ENCODE peak calls at places on chromosomes 4 and X, in five cellular contexts. One of them, this sample, is unnamed.

GRCh38 chr4:6258026-6258360 is 11.7 kb upstream of the WFS1 start:
- DNase-seq in MCF 10A: no peak
- DNase-seq in CD8-positive, alpha-beta memory T cell: no peak
- DNase-seq in activated naive CD4-positive, alpha-beta T cell treated with anti-CD3 and anti-CD28 coated beads for 36 hours: no peak
- DNase-seq in GM23338: no peak
- DNase-seq in this sample: no peak

GRCh38 chrX:110407910-110408545 is 49.4 kb downstream of the RTL9 start:
- DNase-seq in MCF 10A: peak
- DNase-seq in CD8-positive, alpha-beta memory T cell: peak
- DNase-seq in activated naive CD4-positive, alpha-beta T cell treated with anti-CD3 and anti-CD28 coated beads for 36 hours: peak
- DNase-seq in GM23338: peak
- DNase-seq in this sample: no peak

GRCh38 chrX:9681422-9681821 is 84.2 kb downstream of the GPR143 start:
- DNase-seq in MCF 10A: peak
- DNase-seq in CD8-positive, alpha-beta memory T cell: no peak
- DNase-seq in activated naive CD4-positive, alpha-beta T cell treated with anti-CD3 and anti-CD28 coated beads for 36 hours: no peak
- DNase-seq in GM23338: no peak
- DNase-seq in this sample: no peak

GRCh38 chr4:122701965-122702364 is 30.5 kb upstream of the BBS12 start:
- DNase-seq in MCF 10A: no peak
- DNase-seq in CD8-positive, alpha-beta memory T cell: no peak
- DNase-seq in activated naive CD4-positive, alpha-beta T cell treated with anti-CD3 and anti-CD28 coated beads for 36 hours: no peak
- DNase-seq in GM23338: no peak
- DNase-seq in this sample: no peak

GRCh38 chr4:24657768-24658617 is 73.6 kb upstream of the DHX15 start:
- DNase-seq in MCF 10A: peak
- DNase-seq in CD8-positive, alpha-beta memory T cell: no peak
- DNase-seq in activated naive CD4-positive, alpha-beta T cell treated with anti-CD3 and anti-CD28 coated beads for 36 hours: peak
- DNase-seq in GM23338: peak
- DNase-seq in this sample: no peak

GRCh38 chr4:87092389-87093141 is 127.9 kb downstream of the KLHL8 start:
- DNase-seq in MCF 10A: peak
- DNase-seq in CD8-positive, alpha-beta memory T cell: no peak
- DNase-seq in activated naive CD4-positive, alpha-beta T cell treated with anti-CD3 and anti-CD28 coated beads for 36 hours: no peak
- DNase-seq in GM23338: no peak
- DNase-seq in this sample: no peak

GRCh38 chrX:119784747-119785446 is 6.5 kb downstream of the RPL39 start:
- DNase-seq in MCF 10A: peak
- DNase-seq in CD8-positive, alpha-beta memory T cell: peak
- DNase-seq in activated naive CD4-positive, alpha-beta T cell treated with anti-CD3 and anti-CD28 coated beads for 36 hours: peak
- DNase-seq in GM23338: peak
- DNase-seq in this sample: peak

GRCh38 chrX:81259714-81260395 is 58.0 kb downstream of the SH3BGRL start:
- DNase-seq in MCF 10A: peak
- DNase-seq in CD8-positive, alpha-beta memory T cell: no peak
- DNase-seq in activated naive CD4-positive, alpha-beta T cell treated with anti-CD3 and anti-CD28 coated beads for 36 hours: no peak
- DNase-seq in GM23338: no peak
- DNase-seq in this sample: no peak

GRCh38 chr4:155964016-155964891 is 10.6 kb upstream of the CTSO start:
- DNase-seq in MCF 10A: no peak
- DNase-seq in CD8-positive, alpha-beta memory T cell: no peak
- DNase-seq in activated naive CD4-positive, alpha-beta T cell treated with anti-CD3 and anti-CD28 coated beads for 36 hours: no peak
- DNase-seq in GM23338: no peak
- DNase-seq in this sample: no peak

GRCh38 chr4:54149323-54149722 is 49.4 kb downstream of the GSX2 start:
- DNase-seq in MCF 10A: no peak
- DNase-seq in CD8-positive, alpha-beta memory T cell: no peak
- DNase-seq in activated naive CD4-positive, alpha-beta T cell treated with anti-CD3 and anti-CD28 coated beads for 36 hours: no peak
- DNase-seq in GM23338: no peak
- DNase-seq in this sample: no peak

GRCh38 chr4:143352052-143352451 is 15.4 kb downstream of the GAB1 start:
- DNase-seq in MCF 10A: peak
- DNase-seq in CD8-positive, alpha-beta memory T cell: no peak
- DNase-seq in activated naive CD4-positive, alpha-beta T cell treated with anti-CD3 and anti-CD28 coated beads for 36 hours: no peak
- DNase-seq in GM23338: no peak
- DNase-seq in this sample: no peak

GRCh38 chr4:153206534-153206933 is 2.3 kb downstream of the TRIM2 start:
- DNase-seq in MCF 10A: no peak
- DNase-seq in CD8-positive, alpha-beta memory T cell: no peak
- DNase-seq in activated naive CD4-positive, alpha-beta T cell treated with anti-CD3 and anti-CD28 coated beads for 36 hours: no peak
- DNase-seq in GM23338: peak
- DNase-seq in this sample: no peak

GRCh38 chr4:23986270-23986669 is 96.4 kb upstream of the PPARGC1A start:
- DNase-seq in MCF 10A: no peak
- DNase-seq in CD8-positive, alpha-beta memory T cell: no peak
- DNase-seq in activated naive CD4-positive, alpha-beta T cell treated with anti-CD3 and anti-CD28 coated beads for 36 hours: no peak
- DNase-seq in GM23338: no peak
- DNase-seq in this sample: no peak

GRCh38 chr4:15506464-15506863 is 36.8 kb downstream of the CC2D2A start:
- DNase-seq in MCF 10A: no peak
- DNase-seq in CD8-positive, alpha-beta memory T cell: no peak
- DNase-seq in activated naive CD4-positive, alpha-beta T cell treated with anti-CD3 and anti-CD28 coated beads for 36 hours: no peak
- DNase-seq in GM23338: no peak
- DNase-seq in this sample: no peak

GRCh38 chr4:57491388-57491787 is 381.2 kb upstream of the IGFBP7 start:
- DNase-seq in MCF 10A: peak
- DNase-seq in CD8-positive, alpha-beta memory T cell: no peak
- DNase-seq in activated naive CD4-positive, alpha-beta T cell treated with anti-CD3 and anti-CD28 coated beads for 36 hours: no peak
- DNase-seq in GM23338: no peak
- DNase-seq in this sample: no peak

GRCh38 chr4:38007645-38008044 is 47.4 kb downstream of the PTTG2 start:
- DNase-seq in MCF 10A: no peak
- DNase-seq in CD8-positive, alpha-beta memory T cell: no peak
- DNase-seq in activated naive CD4-positive, alpha-beta T cell treated with anti-CD3 and anti-CD28 coated beads for 36 hours: no peak
- DNase-seq in GM23338: no peak
- DNase-seq in this sample: no peak